ENCODE peak calls at places on chromosome 22, in nine cellular contexts. P is cardiac fibroblast, Y is HTR-8/SVneo, G is anterior cingulate cortex, H is ureter, X is RCC 7860, Q is HuH-7.5, J is heart left ventricle, A is HL-60. T is an unnamed sample.

GRCh38 chr22:47534150-47535133 is 772.0 kb downstream of the TBC1D22A start:
- DNase-seq in P (no peak), Y (no peak), G (no peak), H (no peak), X (no peak), Q (no peak), J (peak; percentile 56), A (no peak), T (no peak)

GRCh38 chr22:46107089-46107664 is 43.1 kb upstream of the PPARA start:
- DNase-seq in P (no peak), Y (no peak), G (peak; percentile 73), H (no peak), X (no peak), Q (no peak), J (peak; percentile 72), A (no peak), T (no peak)

GRCh38 chr22:45441158-45441557 is 27.7 kb downstream of the RIBC2 start:
- DNase-seq in P (peak; percentile 66), Y (peak; percentile 74), G (no peak), H (peak; percentile 75), X (peak; percentile 17), Q (peak; percentile 88), J (peak; percentile 78), A (no peak), T (no peak)

GRCh38 chr22:44051961-44052360 is 27.9 kb downstream of the PARVB start:
- DNase-seq in P (no peak), Y (no peak), G (no peak), H (no peak), X (no peak), Q (no peak), J (no peak), A (no peak), T (no peak)

GRCh38 chr22:46089426-46090041 is 60.8 kb upstream of the PPARA start:
- DNase-seq in P (no peak), Y (no peak), G (no peak), H (no peak), X (no peak), Q (no peak), J (peak; percentile 25), A (no peak), T (no peak)

GRCh38 chr22:44357962-44358553 is 45.3 kb upstream of the SHISAL1 start:
- DNase-seq in P (no peak), Y (no peak), G (no peak), H (no peak), X (no peak), Q (no peak), J (peak; percentile 67), A (no peak), T (no peak)

GRCh38 chr22:44645083-44645482 is 56.9 kb upstream of the PRR5 start:
- DNase-seq in P (no peak), Y (no peak), G (no peak), H (no peak), X (no peak), Q (no peak), J (no peak), A (no peak), T (no peak)

GRCh38 chr22:47372111-47372581 is 609.7 kb downstream of the TBC1D22A start:
- DNase-seq in P (no peak), Y (no peak), G (no peak), H (peak; percentile 27), X (no peak), Q (no peak), J (no peak), A (no peak), T (no peak)

GRCh38 chr22:48070760-48071159 is 1308.3 kb downstream of the TBC1D22A start:
- DNase-seq in P (no peak), Y (no peak), G (no peak), H (no peak), X (no peak), Q (no peak), J (no peak), A (no peak), T (no peak)

GRCh38 chr22:45336971-45337431 is 27.3 kb downstream of the FAM118A start:
- DNase-seq in P (peak; percentile 6), Y (no peak), G (peak; percentile 22), H (no peak), X (no peak), Q (no peak), J (peak; percentile 89), A (no peak), T (no peak)

GRCh38 chr22:49693416-49693815 is 134.3 kb downstream of the BRD1 start:
- DNase-seq in P (no peak), Y (no peak), G (no peak), H (peak; percentile 12), X (no peak), Q (no peak), J (no peak), A (no peak), T (no peak)

GRCh38 chr22:43743929-43744643 is 68.0 kb downstream of the EFCAB6 start:
- DNase-seq in P (no peak), Y (no peak), G (no peak), H (no peak), X (no peak), Q (no peak), J (no peak), A (no peak), T (no peak)

GRCh38 chr22:42696331-42696967 is 24.2 kb downstream of the A4GALT start:
- DNase-seq in P (no peak), Y (no peak), G (no peak), H (no peak), X (no peak), Q (no peak), J (no peak), A (no peak), T (no peak)

GRCh38 chr22:44440224-44441160 is 57.5 kb downstream of the RTL6 start:
- DNase-seq in P (no peak), Y (no peak), G (no peak), H (no peak), X (no peak), Q (no peak), J (no peak), A (no peak), T (no peak)

GRCh38 chr22:23179381-23180294 is 671 bp upstream of the BCR start:
- DNase-seq in P (peak; percentile 26), Y (no peak), G (peak; percentile 30), H (no peak), X (peak; percentile 9), Q (peak; percentile 44), J (peak; percentile 43), A (no peak), T (no peak)

GRCh38 chr22:46058591-46059519 is 81.9 kb upstream of the WNT7B start:
- DNase-seq in P (peak; percentile 48), Y (no peak), G (no peak), H (peak; percentile 42), X (no peak), Q (no peak), J (peak; percentile 40), A (no peak), T (no peak)

GRCh38 chr22:41521166-41521565 is 23.1 kb downstream of the POLR3H start:
- DNase-seq in P (no peak), Y (no peak), G (no peak), H (no peak), X (no peak), Q (no peak), J (no peak), A (no peak), T (no peak)

GRCh38 chr22:18968011-18968749 is 32.1 kb upstream of the PRODH start:
- DNase-seq in P (peak; percentile 18), Y (no peak), G (no peak), H (no peak), X (no peak), Q (no peak), J (no peak), A (no peak), T (no peak)

GRCh38 chr22:30694171-30694637 is 470 bp upstream of the OSBP2 start:
- DNase-seq in P (no peak), Y (peak; percentile 41), G (peak; percentile 30), H (peak; percentile 44), X (no peak), Q (peak; percentile 68), J (peak; percentile 45), A (no peak), T (peak; percentile 11)

GRCh38 chr22:50178871-50179869 is 6.5 kb upstream of the TRABD start:
- DNase-seq in P (no peak), Y (no peak), G (no peak), H (no peak), X (no peak), Q (no peak), J (no peak), A (no peak), T (no peak)

GRCh38 chr22:44129614-44129976 is 51.1 kb upstream of the PARVG start:
- DNase-seq in P (peak; percentile 15), Y (no peak), G (no peak), H (no peak), X (no peak), Q (no peak), J (no peak), A (no peak), T (no peak)

GRCh38 chr22:25120093-25120561 is 79.5 kb upstream of the CRYBB3 start:
- DNase-seq in P (no peak), Y (no peak), G (no peak), H (no peak), X (no peak), Q (peak; percentile 33), J (peak; percentile 33), A (no peak), T (no peak)

GRCh38 chr22:48871176-48871840 is 956.4 kb downstream of the BRD1 start:
- DNase-seq in P (no peak), Y (no peak), G (no peak), H (no peak), X (no peak), Q (no peak), J (no peak), A (no peak), T (no peak)

GRCh38 chr22:38205261-38206128 is 3.7 kb downstream of the MAFF start:
- DNase-seq in P (peak; percentile 49), Y (no peak), G (peak; percentile 36), H (peak; percentile 80), X (no peak), Q (no peak), J (peak; percentile 87), A (no peak), T (no peak)

GRCh38 chr22:32217465-32217864 is 12.6 kb upstream of the RFPL2 start:
- DNase-seq in P (no peak), Y (no peak), G (no peak), H (no peak), X (no peak), Q (no peak), J (no peak), A (no peak), T (no peak)